ENCODE peak calls at places on chromosomes 7 and 10, in six cellular contexts. O is thoracic aorta, I is cardiac muscle cell, F is heart left ventricle, A is aorta, W is left lung. S is an unnamed sample.
A peak's percentile ranks its signal among the peaks of the same experiment; 100 is the strongest.

GRCh38 chr10:68101066-68101465 is 8.2 kb upstream of the MYPN start:
- DNase-seq in O (no peak), I (no peak), F (no peak), A (no peak), W (no peak), S (no peak)

GRCh38 chr10:71024490-71024889 is 136.1 kb upstream of the PCBD1 start:
- DNase-seq in O (no peak), I (no peak), F (no peak), A (no peak), W (no peak), S (no peak)

GRCh38 chr7:93279541-93279940 is 47.4 kb downstream of the VPS50 start:
- DNase-seq in O (no peak), I (no peak), F (no peak), A (no peak), W (no peak), S (no peak)

GRCh38 chr7:25804154-25804553 is 347.8 kb upstream of the NFE2L3 start:
- DNase-seq in O (no peak), I (no peak), F (no peak), A (no peak), W (no peak), S (no peak)

GRCh38 chr7:139582671-139583155 is 59.2 kb downstream of the CLEC2L start:
- DNase-seq in O (no peak), I (no peak), F (no peak), A (no peak), W (no peak), S (no peak)

GRCh38 chr7:107951896-107952295 is 51.1 kb downstream of the LAMB1 start:
- DNase-seq in O (no peak), I (no peak), F (no peak), A (no peak), W (no peak), S (peak; percentile 55)

GRCh38 chr7:107981466-107981865 is 21.5 kb downstream of the LAMB1 start:
- DNase-seq in O (no peak), I (no peak), F (no peak), A (no peak), W (no peak), S (no peak)

GRCh38 chr10:43230101-43230908 is 36.6 kb downstream of the RASGEF1A start:
- DNase-seq in O (no peak), I (no peak), F (peak; percentile 19), A (peak; percentile 29), W (peak; percentile 14), S (peak; percentile 7)

GRCh38 chr7:103048833-103049232 is 25.8 kb downstream of the FBXL13 start:
- DNase-seq in O (no peak), I (no peak), F (no peak), A (no peak), W (no peak), S (no peak)

GRCh38 chr7:151571471-151571870 is 51.8 kb upstream of the RHEB start:
- DNase-seq in O (no peak), I (no peak), F (no peak), A (no peak), W (no peak), S (no peak)

GRCh38 chr10:27158421-27158820 is 3.3 kb downstream of the MASTL start:
- DNase-seq in O (no peak), I (no peak), F (no peak), A (no peak), W (no peak), S (no peak)

GRCh38 chr7:101134399-101134980 is 7.6 kb downstream of the SERPINE1 start:
- DNase-seq in O (no peak), I (no peak), F (no peak), A (no peak), W (no peak), S (no peak)

GRCh38 chr7:151199196-151199874 is 11.0 kb downstream of the H2BK1 start:
- DNase-seq in O (no peak), I (no peak), F (no peak), A (no peak), W (no peak), S (no peak)

GRCh38 chr10:11403116-11403515 is 208.3 kb downstream of the USP6NL start:
- DNase-seq in O (no peak), I (no peak), F (no peak), A (no peak), W (no peak), S (no peak)

GRCh38 chr10:93085272-93085859 is 11.7 kb downstream of the CYP26A1 start:
- DNase-seq in O (no peak), I (no peak), F (no peak), A (no peak), W (no peak), S (no peak)

GRCh38 chr10:113007821-113008220 is 57.8 kb downstream of the TCF7L2 start:
- DNase-seq in O (no peak), I (no peak), F (no peak), A (no peak), W (no peak), S (no peak)

GRCh38 chr10:88064608-88065383 is 201.4 kb downstream of the PTEN start:
- DNase-seq in O (peak; percentile 11), I (no peak), F (peak; percentile 73), A (peak; percentile 70), W (peak; percentile 49), S (no peak)

GRCh38 chr10:62637249-62638061 is 167.1 kb upstream of the ADO start:
- DNase-seq in O (no peak), I (no peak), F (no peak), A (no peak), W (peak; percentile 47), S (no peak)

GRCh38 chr7:44912775-44913347 is 27.5 kb upstream of the PURB start:
- DNase-seq in O (no peak), I (no peak), F (no peak), A (no peak), W (no peak), S (peak; percentile 58)

GRCh38 chr10:50461834-50462233 is 161.9 kb downstream of the SGMS1 start:
- DNase-seq in O (no peak), I (no peak), F (no peak), A (no peak), W (no peak), S (no peak)

GRCh38 chr10:50461123-50461522 is 162.6 kb downstream of the SGMS1 start:
- DNase-seq in O (no peak), I (no peak), F (no peak), A (no peak), W (no peak), S (no peak)

GRCh38 chr10:50467209-50467608 is 156.5 kb downstream of the SGMS1 start:
- DNase-seq in O (no peak), I (no peak), F (no peak), A (no peak), W (no peak), S (no peak)

GRCh38 chr10:50469288-50469687 is 154.5 kb downstream of the SGMS1 start:
- DNase-seq in O (no peak), I (no peak), F (no peak), A (no peak), W (no peak), S (no peak)

GRCh38 chr10:50464004-50464409 is 159.7 kb downstream of the SGMS1 start:
- DNase-seq in O (no peak), I (no peak), F (no peak), A (peak; percentile 42), W (no peak), S (no peak)
- H3K27ac ChIP-seq in O (no peak overlapping the region), I (no peak overlapping the region), F (no peak overlapping the region), A (no peak overlapping the region), W (no peak overlapping the region), S (no peak overlapping the region)

GRCh38 chr10:104300736-104301292 is 31.8 kb downstream of the GSTO2 start:
- DNase-seq in O (peak; percentile 91), I (no peak), F (peak; percentile 93), A (peak; percentile 87), W (no peak), S (no peak)
- H3K4me1 ChIP-seq in O (peaks cover 55% of the 10 kb centered on the region), I (peaks cover 8% of the 10 kb centered on the region), F (peaks cover 52% of the 10 kb centered on the region), A (no peaks in the 10 kb centered on the region), W (peaks cover 34% of the 10 kb centered on the region), S (no peaks in the 10 kb centered on the region)

DNA sequence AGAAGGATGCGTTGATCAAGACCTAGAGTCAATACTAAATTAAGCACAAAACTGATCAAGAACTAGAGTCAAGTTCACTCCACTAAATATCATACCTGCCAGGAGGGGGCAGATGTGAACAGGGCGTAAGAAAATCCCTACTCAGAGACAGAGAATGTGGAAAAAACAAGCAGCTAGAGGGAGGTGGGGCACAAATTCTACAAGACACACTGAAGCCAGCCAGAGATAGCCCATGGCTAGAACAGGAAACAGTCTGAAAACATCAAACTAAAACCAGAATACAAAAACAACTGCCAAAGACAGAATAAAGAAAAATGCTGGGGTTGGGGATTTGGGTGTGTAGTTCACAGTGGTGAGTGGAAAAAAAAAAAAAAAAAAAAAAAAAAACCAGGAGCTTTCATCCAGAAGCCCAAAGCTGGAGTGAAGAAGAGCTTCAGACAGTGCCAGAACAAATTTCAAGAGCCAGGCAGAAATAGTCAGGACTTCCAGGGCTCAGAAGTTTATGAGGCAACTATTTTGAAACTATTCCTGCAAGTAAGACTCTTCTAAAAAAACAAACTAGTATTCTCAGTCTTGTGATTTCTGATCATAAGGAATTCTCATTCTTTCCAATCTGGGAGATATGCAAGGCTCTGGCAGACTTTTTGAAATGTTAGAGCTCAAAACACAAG is 118.3 kb downstream of the CCDC71L start:
- DNase-seq in O (no peak), I (peak; percentile 66), F (no peak), A (no peak), W (no peak), S (no peak)
- H3K27ac ChIP-seq in O (no peak overlapping the region), I (no peak overlapping the region), F (peak overlapping the region; percentile 2), A (no peak overlapping the region), W (peak overlapping the region; percentile 48), S (no peak overlapping the region)

GRCh38 chr10:129648866-129649265 is 181.8 kb downstream of the MGMT start:
- DNase-seq in O (no peak), I (no peak), F (no peak), A (no peak), W (no peak), S (no peak)
- H3K4me1 ChIP-seq in O (no peaks in the 10 kb centered on the region), I (no peaks in the 10 kb centered on the region), F (no peaks in the 10 kb centered on the region), A (no peaks in the 10 kb centered on the region), W (no peaks in the 10 kb centered on the region), S (no peaks in the 10 kb centered on the region)

GRCh38 chr10:124491105-124491504 is 29.5 kb downstream of the LHPP start:
- DNase-seq in O (no peak), I (no peak), F (no peak), A (no peak), W (no peak), S (no peak)
- H3K27ac ChIP-seq in O (no peak overlapping the region), I (no peak overlapping the region), F (no peak overlapping the region), A (no peak overlapping the region), W (no peak overlapping the region), S (no peak overlapping the region)